ENCODE peak calls at places on chromosomes 12 and 14, in five cellular contexts. F, V, M, Z and P are unnamed samples.

GRCh38 chr14:45156067-45156466 is 20.3 kb downstream of the FANCM start:
- DNase-seq in V (no peak), M (no peak), F (no peak), Z (no peak), P (no peak)

GRCh38 chr14:53316504-53316903 is 163.4 kb upstream of the DDHD1 start:
- DNase-seq in Z (no peak), V (no peak), M (no peak), F (no peak), P (no peak)

GRCh38 chr12:128820723-128821432 is 2.9 kb downstream of the SLC15A4 start:
- DNase-seq in Z (no peak), V (no peak), F (no peak), M (no peak), P (no peak)

GRCh38 chr14:25400607-25401206 is 350.8 kb upstream of the STXBP6 start:
- DNase-seq in V (peak; percentile 70), F (peak; percentile 13), M (peak; percentile 72), Z (no peak), P (peak; percentile 9)

GRCh38 chr12:132633398-132633797 is 14.8 kb downstream of the P2RX2 start:
- DNase-seq in V (no peak), M (no peak), Z (no peak), F (no peak), P (no peak)

GRCh38 chr12:66044731-66045130 is 85.8 kb downstream of the LLPH start:
- DNase-seq in M (no peak), F (no peak), Z (no peak), V (peak; percentile 68), P (no peak)

GRCh38 chr14:64680013-64680674 is 24.1 kb upstream of the PLEKHG3 start:
- DNase-seq in V (no peak), F (no peak), Z (no peak), M (no peak), P (no peak)

GRCh38 chr12:29072631-29073030 is 76.4 kb upstream of the FAR2 start:
- DNase-seq in V (no peak), Z (no peak), M (no peak), F (no peak), P (no peak)

GRCh38 chr14:50085570-50086315 is 30.6 kb downstream of the VCPKMT start:
- DNase-seq in V (no peak), Z (peak; percentile 95), M (no peak), F (no peak), P (no peak)

GRCh38 chr12:113373966-113374365 is 15.6 kb downstream of the PLBD2 start:
- DNase-seq in V (no peak), M (no peak), F (no peak), Z (no peak), P (no peak)

GRCh38 chr12:20601668-20602280 is 93.4 kb upstream of the SLCO1C1 start:
- DNase-seq in F (no peak), M (no peak), V (peak; percentile 28), Z (no peak), P (peak; percentile 22)

GRCh38 chr12:22416831-22417230 is 82.3 kb upstream of the ST8SIA1 start:
- DNase-seq in Z (no peak), F (no peak), M (no peak), V (no peak), P (no peak)

GRCh38 chr12:109523071-109523470 is 45.6 kb downstream of the UBE3B start:
- DNase-seq in V (no peak), F (no peak), Z (no peak), M (no peak), P (peak; percentile 82)

GRCh38 chr12:61870658-61871559 is 389.3 kb upstream of the USP15 start:
- DNase-seq in V (no peak), F (no peak), M (no peak), Z (no peak), P (no peak)

GRCh38 chr14:29144598-29144997 is 378.0 kb downstream of the FOXG1 start:
- DNase-seq in F (no peak), M (no peak), Z (no peak), V (no peak), P (no peak)

GRCh38 chr14:70655110-70655826 is 13.6 kb downstream of the TTC9 start:
- DNase-seq in V (no peak), Z (peak; percentile 88), M (peak; percentile 53), F (no peak), P (no peak)

GRCh38 chr12:80443974-80444666 is at the start of gene PTPRQ:
- DNase-seq in Z (no peak), V (no peak), F (no peak), M (no peak), P (no peak)

GRCh38 chr12:80445083-80445482 is 1.0 kb downstream of the PTPRQ start:
- DNase-seq in V (no peak), F (no peak), M (no peak), Z (no peak), P (no peak)

GRCh38 chr12:80441921-80442320 is 2.1 kb upstream of the PTPRQ start:
- DNase-seq in Z (no peak), M (no peak), F (no peak), V (no peak), P (no peak)

DNA sequence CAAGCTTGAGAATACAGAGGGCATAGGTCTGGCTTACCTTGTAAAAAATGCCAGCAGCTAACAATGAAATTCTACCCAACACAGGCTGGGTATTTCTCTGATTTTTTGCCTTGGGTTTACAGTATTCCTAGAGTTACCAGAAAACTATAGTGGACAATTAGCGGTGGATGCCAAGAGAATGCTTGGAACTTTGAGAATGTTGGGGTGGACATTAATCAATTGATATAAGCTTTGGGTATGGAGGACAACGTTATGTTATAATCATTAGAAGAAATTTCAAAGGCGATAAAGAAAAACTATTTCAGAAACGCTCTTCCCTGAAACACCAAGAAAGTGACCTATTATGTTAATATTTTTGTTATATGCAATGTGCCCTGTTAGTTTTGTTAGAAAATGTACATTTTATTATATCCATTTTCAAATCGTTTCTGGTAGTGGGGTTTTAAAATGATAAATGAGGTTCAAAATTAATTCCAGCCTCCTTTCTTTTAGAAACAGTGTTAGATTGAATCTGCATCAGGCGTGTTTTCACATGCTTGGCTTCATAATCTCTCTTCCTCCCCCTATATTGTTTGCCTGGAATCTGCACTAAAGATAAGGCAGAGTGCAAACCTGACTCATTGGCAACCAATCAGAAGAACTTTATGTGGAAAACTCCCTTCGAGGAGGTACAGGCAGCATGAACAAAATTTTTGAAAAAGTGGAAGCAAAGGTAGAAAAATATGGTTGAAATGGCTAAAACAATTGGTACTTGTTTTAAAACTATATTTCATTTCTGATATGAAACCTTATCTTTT is 1.4 kb upstream of the PTPRQ start:
- DNase-seq in F (no peak), V (peak; percentile 20), Z (no peak), M (no peak), P (no peak)
- TF ChIP-seq CHD2 in F (no peak), V (no peak), Z (no peak), M (no peak), P (no peak)

GRCh38 chr12:94622475-94622874 is 27.9 kb downstream of the TMCC3 start:
- DNase-seq in M (no peak), F (no peak), V (no peak), Z (no peak), P (peak; percentile 67)

GRCh38 chr12:94621662-94622359 is 28.5 kb downstream of the TMCC3 start:
- DNase-seq in V (no peak), Z (peak; percentile 87), M (no peak), F (no peak), P (no peak)

GRCh38 chr12:94620611-94621010 is 29.7 kb downstream of the TMCC3 start:
- DNase-seq in M (no peak), V (peak; percentile 19), F (no peak), Z (no peak), P (no peak)

GRCh38 chr12:94625531-94625930 is 24.8 kb downstream of the TMCC3 start:
- DNase-seq in V (no peak), M (no peak), Z (no peak), F (no peak), P (no peak)

DNA sequence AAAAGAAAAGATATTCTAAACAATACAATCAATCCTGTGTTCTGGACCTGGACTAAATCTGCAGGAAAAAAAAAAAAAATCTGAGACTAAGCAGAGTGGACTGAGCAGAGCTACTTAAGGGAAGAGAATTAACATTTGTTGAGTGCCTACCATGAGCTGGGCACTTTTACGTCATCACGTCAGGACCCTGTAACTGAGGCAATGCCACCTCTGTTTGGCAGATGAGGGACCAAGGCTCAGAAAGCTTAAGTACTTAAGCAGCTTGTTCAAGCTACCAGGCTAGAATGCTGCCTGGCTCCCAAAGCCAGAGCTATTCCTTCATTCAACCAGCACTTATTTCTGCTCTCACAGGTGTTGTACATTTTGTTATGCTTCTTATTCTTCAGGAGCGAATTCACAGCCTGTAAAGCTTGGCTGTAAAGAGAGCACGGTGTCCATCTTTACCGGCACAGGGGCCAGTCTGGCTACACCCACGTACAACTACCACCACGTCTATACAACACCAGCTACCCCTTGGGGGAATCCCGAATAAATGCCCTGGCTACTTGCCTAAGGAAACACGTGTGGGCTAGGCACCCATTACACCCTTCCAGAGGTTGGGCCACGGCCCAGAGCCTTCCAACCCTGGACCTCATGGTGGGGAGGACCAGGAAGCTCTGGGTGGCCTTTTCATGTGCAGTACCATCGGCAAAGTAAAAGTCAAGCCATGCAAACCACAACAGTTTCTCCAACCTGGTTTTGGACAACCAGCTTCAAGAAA is 27.0 kb downstream of the TMCC3 start:
- DNase-seq in M (no peak), Z (no peak), F (no peak), V (no peak), P (no peak)
- H3K79me2 ChIP-seq in M (no peaks in the 10 kb centered on the region), Z (peaks cover 6% of the 10 kb centered on the region), F (no peaks in the 10 kb centered on the region), V (no peaks in the 10 kb centered on the region), P (no peaks in the 10 kb centered on the region)

GRCh38 chr12:123936471-123936870 is 36.2 kb downstream of the CCDC92 start:
- DNase-seq in F (no peak), M (no peak), Z (no peak), V (no peak), P (no peak)

GRCh38 chr12:123936956-123937706 is 35.5 kb downstream of the CCDC92 start:
- DNase-seq in V (no peak), Z (no peak), F (no peak), M (no peak), P (no peak)

GRCh38 chr12:123938679-123939480 is 33.8 kb downstream of the CCDC92 start:
- DNase-seq in V (no peak), M (peak; percentile 74), Z (no peak), F (peak; percentile 32), P (peak; percentile 70)

GRCh38 chr12:123935956-123936355 is 36.7 kb downstream of the CCDC92 start:
- DNase-seq in Z (no peak), V (no peak), M (no peak), F (no peak), P (no peak)

GRCh38 chr12:123937707-123938600 is 34.7 kb downstream of the CCDC92 start:
- DNase-seq in F (no peak), V (no peak), Z (no peak), M (no peak), P (no peak)
- TF ChIP-seq CHD2 in F (no peak), V (no peak), Z (no peak), M (no peak), P (no peak)

GRCh38 chr12:27517961-27518668 is 5.9 kb upstream of the PPFIBP1 start:
- DNase-seq in F (no peak), M (no peak), V (no peak), Z (no peak), P (peak; percentile 68)
- H3K79me2 ChIP-seq in F (no peaks in the 10 kb centered on the region), M (no peaks in the 10 kb centered on the region), V (no peaks in the 10 kb centered on the region), Z (no peaks in the 10 kb centered on the region), P (peaks cover 3% of the 10 kb centered on the region)

GRCh38 chr12:98351089-98351488 is 164.3 kb upstream of the TMPO start:
- DNase-seq in V (no peak), F (no peak), Z (no peak), M (peak; percentile 10), P (no peak)
- TF ChIP-seq CHD2 in V (no peak), F (no peak), Z (no peak), M (no peak), P (no peak)

GRCh38 chr12:103952497-103952896 is 13.2 kb upstream of the TDG start:
- DNase-seq in M (no peak), V (no peak), F (no peak), Z (no peak), P (no peak)
- H3K79me2 ChIP-seq in M (peaks cover 9% of the 10 kb centered on the region), V (peaks cover 23% of the 10 kb centered on the region), F (peaks cover 42% of the 10 kb centered on the region), Z (peaks cover 20% of the 10 kb centered on the region), P (peaks cover 48% of the 10 kb centered on the region)

GRCh38 chr12:3520168-3520567 is 29.2 kb downstream of the PRMT8 start:
- DNase-seq in F (no peak), Z (no peak), M (no peak), V (no peak), P (peak; percentile 44)
- TF ChIP-seq CHD2 in F (no peak), Z (no peak), M (no peak), V (no peak), P (no peak)